ENCODE peak calls at places on chromosome 5, in eight cellular contexts. One of them, this sample, is unnamed.

GRCh38 chr5:175477440-175477839 is 920 bp upstream of the SFXN1 start:
- DNase-seq in CD4-positive, alpha-beta memory T cell: no peak
- DNase-seq in fibroblast of the aortic adventitia: no peak
- DNase-seq in psoas muscle: no peak
- DNase-seq in IMR-90: no peak
- DNase-seq in aorta: no peak
- DNase-seq in neural progenitor cell: no peak
- DNase-seq in HCT116: no peak
- DNase-seq in this sample: no peak

GRCh38 chr5:156802501-156802900 is 47.6 kb upstream of the PPP1R2B start:
- DNase-seq in CD4-positive, alpha-beta memory T cell: no peak
- DNase-seq in fibroblast of the aortic adventitia: no peak
- DNase-seq in psoas muscle: no peak
- DNase-seq in IMR-90: no peak
- DNase-seq in aorta: no peak
- DNase-seq in neural progenitor cell: peak; percentile 40
- DNase-seq in HCT116: no peak
- DNase-seq in this sample: no peak

GRCh38 chr5:34656700-34657549 is 797 bp downstream of the RAI14 start:
- DNase-seq in CD4-positive, alpha-beta memory T cell: peak; percentile 9
- DNase-seq in fibroblast of the aortic adventitia: peak; percentile 17
- DNase-seq in psoas muscle: no peak
- DNase-seq in IMR-90: no peak
- DNase-seq in aorta: no peak
- DNase-seq in neural progenitor cell: peak; percentile 43
- DNase-seq in HCT116: no peak
- DNase-seq in this sample: no peak

GRCh38 chr5:170434953-170435605 is 45.9 kb upstream of the KCNMB1 start:
- DNase-seq in CD4-positive, alpha-beta memory T cell: peak; percentile 37
- DNase-seq in fibroblast of the aortic adventitia: peak; percentile 63
- DNase-seq in psoas muscle: peak; percentile 70
- DNase-seq in IMR-90: peak; percentile 37
- DNase-seq in aorta: peak; percentile 70
- DNase-seq in neural progenitor cell: peak; percentile 78
- DNase-seq in HCT116: peak; percentile 32
- DNase-seq in this sample: no peak

GRCh38 chr5:72268753-72269410 is 51.2 kb downstream of the MRPS27 start:
- DNase-seq in CD4-positive, alpha-beta memory T cell: peak; percentile 39
- DNase-seq in fibroblast of the aortic adventitia: peak; percentile 54
- DNase-seq in psoas muscle: no peak
- DNase-seq in IMR-90: peak; percentile 43
- DNase-seq in aorta: peak; percentile 49
- DNase-seq in neural progenitor cell: peak; percentile 72
- DNase-seq in HCT116: peak; percentile 44
- DNase-seq in this sample: no peak

GRCh38 chr5:96149546-96149945 is 187.9 kb upstream of the ELL2 start:
- DNase-seq in CD4-positive, alpha-beta memory T cell: no peak
- DNase-seq in fibroblast of the aortic adventitia: peak; percentile 36
- DNase-seq in psoas muscle: no peak
- DNase-seq in IMR-90: peak; percentile 62
- DNase-seq in aorta: no peak
- DNase-seq in neural progenitor cell: no peak
- DNase-seq in HCT116: no peak
- DNase-seq in this sample: no peak

GRCh38 chr5:54881286-54882005 is 103.9 kb downstream of the ESM1 start:
- DNase-seq in CD4-positive, alpha-beta memory T cell: peak; percentile 16
- DNase-seq in fibroblast of the aortic adventitia: no peak
- DNase-seq in psoas muscle: no peak
- DNase-seq in IMR-90: no peak
- DNase-seq in aorta: no peak
- DNase-seq in neural progenitor cell: no peak
- DNase-seq in HCT116: no peak
- DNase-seq in this sample: no peak

GRCh38 chr5:181221792-181222629 is 1.1 kb upstream of the TRIM41 start:
- DNase-seq in CD4-positive, alpha-beta memory T cell: peak; percentile 95
- DNase-seq in fibroblast of the aortic adventitia: peak; percentile 94
- DNase-seq in psoas muscle: peak; percentile 95
- DNase-seq in IMR-90: peak; percentile 98
- DNase-seq in aorta: peak; percentile 93
- DNase-seq in neural progenitor cell: peak; percentile 91
- DNase-seq in HCT116: peak; percentile 93
- DNase-seq in this sample: peak; percentile 90

GRCh38 chr5:124544366-124545055 is 201.9 kb downstream of the ZNF608 start:
- DNase-seq in CD4-positive, alpha-beta memory T cell: no peak
- DNase-seq in fibroblast of the aortic adventitia: no peak
- DNase-seq in psoas muscle: no peak
- DNase-seq in IMR-90: peak; percentile 43
- DNase-seq in aorta: no peak
- DNase-seq in neural progenitor cell: no peak
- DNase-seq in HCT116: peak; percentile 4
- DNase-seq in this sample: no peak

GRCh38 chr5:10684303-10685086 is 76.5 kb downstream of the DAP start:
- DNase-seq in CD4-positive, alpha-beta memory T cell: no peak
- DNase-seq in fibroblast of the aortic adventitia: no peak
- DNase-seq in psoas muscle: no peak
- DNase-seq in IMR-90: no peak
- DNase-seq in aorta: no peak
- DNase-seq in neural progenitor cell: no peak
- DNase-seq in HCT116: no peak
- DNase-seq in this sample: no peak

GRCh38 chr5:157785781-157786180 is 42.3 kb downstream of the LSM11 start:
- DNase-seq in CD4-positive, alpha-beta memory T cell: no peak
- DNase-seq in fibroblast of the aortic adventitia: no peak
- DNase-seq in psoas muscle: no peak
- DNase-seq in IMR-90: no peak
- DNase-seq in aorta: no peak
- DNase-seq in neural progenitor cell: no peak
- DNase-seq in HCT116: no peak
- DNase-seq in this sample: no peak

GRCh38 chr5:73796164-73797141 is 170.5 kb downstream of the ARHGEF28 start:
- DNase-seq in CD4-positive, alpha-beta memory T cell: no peak
- DNase-seq in fibroblast of the aortic adventitia: peak; percentile 96
- DNase-seq in psoas muscle: no peak
- DNase-seq in IMR-90: peak; percentile 98
- DNase-seq in aorta: peak; percentile 66
- DNase-seq in neural progenitor cell: no peak
- DNase-seq in HCT116: no peak
- DNase-seq in this sample: peak; percentile 86

GRCh38 chr5:129474544-129474943 is 14.4 kb downstream of the ADAMTS19 start:
- DNase-seq in CD4-positive, alpha-beta memory T cell: no peak
- DNase-seq in fibroblast of the aortic adventitia: no peak
- DNase-seq in psoas muscle: no peak
- DNase-seq in IMR-90: no peak
- DNase-seq in aorta: no peak
- DNase-seq in neural progenitor cell: peak; percentile 33
- DNase-seq in HCT116: no peak
- DNase-seq in this sample: no peak

GRCh38 chr5:58114324-58114723 is 345.6 kb downstream of the PLK2 start:
- DNase-seq in CD4-positive, alpha-beta memory T cell: no peak
- DNase-seq in fibroblast of the aortic adventitia: peak; percentile 47
- DNase-seq in psoas muscle: no peak
- DNase-seq in IMR-90: peak; percentile 84
- DNase-seq in aorta: no peak
- DNase-seq in neural progenitor cell: no peak
- DNase-seq in HCT116: no peak
- DNase-seq in this sample: no peak

GRCh38 chr5:150562832-150563231 is 54.9 kb downstream of the NDST1 start:
- DNase-seq in CD4-positive, alpha-beta memory T cell: peak; percentile 15
- DNase-seq in fibroblast of the aortic adventitia: peak; percentile 66
- DNase-seq in psoas muscle: no peak
- DNase-seq in IMR-90: peak; percentile 59
- DNase-seq in aorta: no peak
- DNase-seq in neural progenitor cell: peak; percentile 40
- DNase-seq in HCT116: peak; percentile 56
- DNase-seq in this sample: no peak

GRCh38 chr5:149594206-149594895 is 13.1 kb downstream of the ARHGEF37 start:
- DNase-seq in CD4-positive, alpha-beta memory T cell: no peak
- DNase-seq in fibroblast of the aortic adventitia: no peak
- DNase-seq in psoas muscle: no peak
- DNase-seq in IMR-90: no peak
- DNase-seq in aorta: no peak
- DNase-seq in neural progenitor cell: no peak
- DNase-seq in HCT116: no peak
- DNase-seq in this sample: no peak

GRCh38 chr5:124162782-124163532 is 583.5 kb downstream of the ZNF608 start:
- DNase-seq in CD4-positive, alpha-beta memory T cell: no peak
- DNase-seq in fibroblast of the aortic adventitia: no peak
- DNase-seq in psoas muscle: no peak
- DNase-seq in IMR-90: peak; percentile 44
- DNase-seq in aorta: no peak
- DNase-seq in neural progenitor cell: peak; percentile 3
- DNase-seq in HCT116: no peak
- DNase-seq in this sample: no peak

GRCh38 chr5:30808996-30809395 is 384.5 kb upstream of the CDH6 start:
- DNase-seq in CD4-positive, alpha-beta memory T cell: no peak
- DNase-seq in fibroblast of the aortic adventitia: peak; percentile 62
- DNase-seq in psoas muscle: no peak
- DNase-seq in IMR-90: peak; percentile 46
- DNase-seq in aorta: no peak
- DNase-seq in neural progenitor cell: peak; percentile 44
- DNase-seq in HCT116: no peak
- DNase-seq in this sample: no peak

GRCh38 chr5:115840825-115841224 is 540 bp downstream of the ATG12 start:
- DNase-seq in CD4-positive, alpha-beta memory T cell: no peak
- DNase-seq in fibroblast of the aortic adventitia: no peak
- DNase-seq in psoas muscle: no peak
- DNase-seq in IMR-90: no peak
- DNase-seq in aorta: no peak
- DNase-seq in neural progenitor cell: no peak
- DNase-seq in HCT116: no peak
- DNase-seq in this sample: no peak

GRCh38 chr5:79932510-79933504 is 58.3 kb downstream of the MTX3 start:
- DNase-seq in CD4-positive, alpha-beta memory T cell: no peak
- DNase-seq in fibroblast of the aortic adventitia: peak; percentile 40
- DNase-seq in psoas muscle: peak; percentile 55
- DNase-seq in IMR-90: no peak
- DNase-seq in aorta: no peak
- DNase-seq in neural progenitor cell: no peak
- DNase-seq in HCT116: no peak
- DNase-seq in this sample: peak; percentile 27

GRCh38 chr5:16707869-16708192 is 91.0 kb upstream of the RETREG1 start:
- DNase-seq in CD4-positive, alpha-beta memory T cell: no peak
- DNase-seq in fibroblast of the aortic adventitia: no peak
- DNase-seq in psoas muscle: no peak
- DNase-seq in IMR-90: no peak
- DNase-seq in aorta: no peak
- DNase-seq in neural progenitor cell: no peak
- DNase-seq in HCT116: no peak
- DNase-seq in this sample: no peak

GRCh38 chr5:16712600-16712999 is 95.8 kb upstream of the RETREG1 start:
- DNase-seq in CD4-positive, alpha-beta memory T cell: no peak
- DNase-seq in fibroblast of the aortic adventitia: peak; percentile 32
- DNase-seq in psoas muscle: no peak
- DNase-seq in IMR-90: peak; percentile 14
- DNase-seq in aorta: no peak
- DNase-seq in neural progenitor cell: no peak
- DNase-seq in HCT116: no peak
- DNase-seq in this sample: no peak

GRCh38 chr5:16712178-16712577 is 95.4 kb upstream of the RETREG1 start:
- DNase-seq in CD4-positive, alpha-beta memory T cell: no peak
- DNase-seq in fibroblast of the aortic adventitia: no peak
- DNase-seq in psoas muscle: no peak
- DNase-seq in IMR-90: no peak
- DNase-seq in aorta: no peak
- DNase-seq in neural progenitor cell: peak; percentile 33
- DNase-seq in HCT116: no peak
- DNase-seq in this sample: no peak

GRCh38 chr5:16709691-16710420 is 93.1 kb upstream of the RETREG1 start:
- DNase-seq in CD4-positive, alpha-beta memory T cell: no peak
- DNase-seq in fibroblast of the aortic adventitia: no peak
- DNase-seq in psoas muscle: no peak
- DNase-seq in IMR-90: peak; percentile 48
- DNase-seq in aorta: no peak
- DNase-seq in neural progenitor cell: no peak
- DNase-seq in HCT116: no peak
- DNase-seq in this sample: no peak

GRCh38 chr5:16713386-16713928 is 96.7 kb upstream of the RETREG1 start:
- DNase-seq in CD4-positive, alpha-beta memory T cell: no peak
- DNase-seq in fibroblast of the aortic adventitia: peak; percentile 67
- DNase-seq in psoas muscle: no peak
- DNase-seq in IMR-90: peak; percentile 38
- DNase-seq in aorta: no peak
- DNase-seq in neural progenitor cell: peak; percentile 96
- DNase-seq in HCT116: no peak
- DNase-seq in this sample: no peak
- H3K4me3 ChIP-seq in CD4-positive, alpha-beta memory T cell: no peak overlapping the region
- H3K4me3 ChIP-seq in fibroblast of the aortic adventitia: peak overlapping the region; percentile 59
- H3K4me3 ChIP-seq in psoas muscle: peak overlapping the region; percentile 25
- H3K4me3 ChIP-seq in IMR-90: no peak overlapping the region
- H3K4me3 ChIP-seq in aorta: no peak overlapping the region
- H3K4me3 ChIP-seq in neural progenitor cell: peak overlapping the region; percentile 67
- H3K4me3 ChIP-seq in HCT116: no peak overlapping the region
- H3K4me3 ChIP-seq in this sample: no peak overlapping the region

DNA sequence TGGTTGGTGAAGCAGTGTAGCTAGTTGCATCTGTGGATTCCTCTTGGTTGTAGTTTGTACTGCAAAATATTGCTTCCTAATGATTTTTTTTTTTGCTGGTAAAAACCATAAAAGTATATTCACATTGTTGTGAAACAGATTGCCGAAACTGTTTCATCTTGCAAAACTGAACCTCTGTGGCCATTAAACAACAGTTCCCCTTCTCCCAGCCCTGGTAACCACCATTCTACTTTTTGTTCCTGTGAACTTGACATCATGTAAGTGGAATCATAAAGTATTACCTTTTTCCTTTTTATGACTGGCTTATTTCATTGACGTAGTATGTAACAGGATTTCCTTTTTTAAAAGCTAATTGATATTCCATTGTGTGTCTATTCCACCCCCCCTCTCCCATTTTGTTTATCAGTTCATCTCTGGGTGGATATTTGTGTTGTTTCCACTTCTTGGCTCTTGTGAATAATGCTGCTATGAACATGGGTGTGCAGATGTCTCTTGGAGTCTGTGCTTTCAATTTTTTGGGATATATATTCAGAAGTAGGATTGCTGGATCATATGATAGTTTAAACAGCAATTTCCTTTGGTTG is 11.8 kb downstream of the SUB1 start:
- DNase-seq in CD4-positive, alpha-beta memory T cell: no peak
- DNase-seq in fibroblast of the aortic adventitia: no peak
- DNase-seq in psoas muscle: no peak
- DNase-seq in IMR-90: no peak
- DNase-seq in aorta: no peak
- DNase-seq in neural progenitor cell: no peak
- DNase-seq in HCT116: no peak
- DNase-seq in this sample: no peak
- H3K4me3 ChIP-seq in CD4-positive, alpha-beta memory T cell: no peak overlapping the region
- H3K4me3 ChIP-seq in fibroblast of the aortic adventitia: no peak overlapping the region
- H3K4me3 ChIP-seq in psoas muscle: no peak overlapping the region
- H3K4me3 ChIP-seq in IMR-90: no peak overlapping the region
- H3K4me3 ChIP-seq in aorta: no peak overlapping the region
- H3K4me3 ChIP-seq in neural progenitor cell: no peak overlapping the region
- H3K4me3 ChIP-seq in HCT116: no peak overlapping the region
- H3K4me3 ChIP-seq in this sample: no peak overlapping the region

GRCh38 chr5:177403826-177404640 is 3.6 kb upstream of the PFN3 start:
- DNase-seq in CD4-positive, alpha-beta memory T cell: peak; percentile 85
- DNase-seq in fibroblast of the aortic adventitia: peak; percentile 75
- DNase-seq in psoas muscle: peak; percentile 93
- DNase-seq in IMR-90: peak; percentile 75
- DNase-seq in aorta: peak; percentile 90
- DNase-seq in neural progenitor cell: peak; percentile 83
- DNase-seq in HCT116: peak; percentile 56
- DNase-seq in this sample: no peak
- H3K4me3 ChIP-seq in CD4-positive, alpha-beta memory T cell: peak overlapping the region; percentile 70
- H3K4me3 ChIP-seq in fibroblast of the aortic adventitia: peak overlapping the region; percentile 69
- H3K4me3 ChIP-seq in psoas muscle: peak overlapping the region; percentile 60
- H3K4me3 ChIP-seq in IMR-90: peak overlapping the region; percentile 57
- H3K4me3 ChIP-seq in aorta: peak overlapping the region; percentile 0
- H3K4me3 ChIP-seq in neural progenitor cell: peak overlapping the region; percentile 49
- H3K4me3 ChIP-seq in HCT116: peak overlapping the region; percentile 69
- H3K4me3 ChIP-seq in this sample: peak overlapping the region; percentile 50

GRCh38 chr5:142325677-142326479 is 1.1 kb upstream of the SPRY4 start:
- DNase-seq in CD4-positive, alpha-beta memory T cell: no peak
- DNase-seq in fibroblast of the aortic adventitia: peak; percentile 61
- DNase-seq in psoas muscle: no peak
- DNase-seq in IMR-90: peak; percentile 73
- DNase-seq in aorta: peak; percentile 77
- DNase-seq in neural progenitor cell: peak; percentile 84
- DNase-seq in HCT116: peak; percentile 63
- DNase-seq in this sample: no peak
- H3K4me3 ChIP-seq in CD4-positive, alpha-beta memory T cell: peak overlapping the region; percentile 50
- H3K4me3 ChIP-seq in fibroblast of the aortic adventitia: peak overlapping the region; percentile 66
- H3K4me3 ChIP-seq in psoas muscle: peak overlapping the region; percentile 73
- H3K4me3 ChIP-seq in IMR-90: peak overlapping the region; percentile 45
- H3K4me3 ChIP-seq in aorta: peak overlapping the region; percentile 72
- H3K4me3 ChIP-seq in neural progenitor cell: peak overlapping the region; percentile 45
- H3K4me3 ChIP-seq in HCT116: peak overlapping the region; percentile 78
- H3K4me3 ChIP-seq in this sample: peak overlapping the region; percentile 98